ENCODE peak calls at places on chromosomes 3 and 15, in ten cellular contexts. One of them, this sample, is unnamed.

GRCh38 chr3:132253262-132253878 is 63.8 kb upstream of the ACP3 start:
- DNase-seq in heart right ventricle: no peak
- DNase-seq in foreskin keratinocyte: no peak
- DNase-seq in endothelial cell: peak
- DNase-seq in left lung: no peak
- DNase-seq in MM.1S: peak
- DNase-seq in HFF-Myc: peak
- DNase-seq in astrocyte of the spinal cord: peak
- DNase-seq in brain microvascular endothelial cell: peak
- DNase-seq in WTC11: no peak
- DNase-seq in this sample: peak

GRCh38 chr15:98383571-98383970 is 264.8 kb upstream of the IGF1R start:
- DNase-seq in MM.1S: no peak
- DNase-seq in left lung: no peak
- DNase-seq in brain microvascular endothelial cell: no peak
- DNase-seq in heart right ventricle: no peak
- DNase-seq in foreskin keratinocyte: no peak
- DNase-seq in astrocyte of the spinal cord: no peak
- DNase-seq in endothelial cell: no peak
- DNase-seq in HFF-Myc: no peak
- DNase-seq in WTC11: no peak
- DNase-seq in this sample: no peak

GRCh38 chr15:51051776-51052175 is 42.9 kb downstream of the TNFAIP8L3 start:
- DNase-seq in WTC11: no peak
- DNase-seq in endothelial cell: no peak
- DNase-seq in left lung: no peak
- DNase-seq in brain microvascular endothelial cell: no peak
- DNase-seq in astrocyte of the spinal cord: peak
- DNase-seq in MM.1S: no peak
- DNase-seq in HFF-Myc: no peak
- DNase-seq in heart right ventricle: peak
- DNase-seq in foreskin keratinocyte: no peak
- DNase-seq in this sample: no peak

GRCh38 chr15:90681480-90681879 is 35.7 kb upstream of the BLM start:
- DNase-seq in brain microvascular endothelial cell: peak
- DNase-seq in astrocyte of the spinal cord: peak
- DNase-seq in left lung: no peak
- DNase-seq in MM.1S: no peak
- DNase-seq in HFF-Myc: no peak
- DNase-seq in endothelial cell: no peak
- DNase-seq in WTC11: no peak
- DNase-seq in foreskin keratinocyte: no peak
- DNase-seq in heart right ventricle: no peak
- DNase-seq in this sample: no peak

GRCh38 chr3:151248772-151249366 is 29.5 kb downstream of the P2RY14 start:
- DNase-seq in left lung: no peak
- DNase-seq in endothelial cell: no peak
- DNase-seq in MM.1S: no peak
- DNase-seq in brain microvascular endothelial cell: no peak
- DNase-seq in astrocyte of the spinal cord: no peak
- DNase-seq in WTC11: no peak
- DNase-seq in HFF-Myc: no peak
- DNase-seq in heart right ventricle: no peak
- DNase-seq in foreskin keratinocyte: no peak
- DNase-seq in this sample: no peak

GRCh38 chr15:66131200-66131599 is 122.3 kb downstream of the MEGF11 start:
- DNase-seq in brain microvascular endothelial cell: no peak
- DNase-seq in WTC11: no peak
- DNase-seq in MM.1S: no peak
- DNase-seq in astrocyte of the spinal cord: no peak
- DNase-seq in HFF-Myc: no peak
- DNase-seq in endothelial cell: no peak
- DNase-seq in heart right ventricle: no peak
- DNase-seq in left lung: no peak
- DNase-seq in foreskin keratinocyte: no peak
- DNase-seq in this sample: no peak

GRCh38 chr3:191141728-191142127 is 57.3 kb upstream of the OSTN start:
- DNase-seq in astrocyte of the spinal cord: peak
- DNase-seq in heart right ventricle: no peak
- DNase-seq in foreskin keratinocyte: peak
- DNase-seq in HFF-Myc: peak
- DNase-seq in left lung: no peak
- DNase-seq in MM.1S: no peak
- DNase-seq in WTC11: no peak
- DNase-seq in brain microvascular endothelial cell: peak
- DNase-seq in endothelial cell: no peak
- DNase-seq in this sample: no peak

GRCh38 chr3:114408763-114409162 is 114.9 kb downstream of the TIGIT start:
- DNase-seq in brain microvascular endothelial cell: no peak
- DNase-seq in endothelial cell: no peak
- DNase-seq in left lung: no peak
- DNase-seq in MM.1S: no peak
- DNase-seq in astrocyte of the spinal cord: peak
- DNase-seq in HFF-Myc: no peak
- DNase-seq in heart right ventricle: no peak
- DNase-seq in foreskin keratinocyte: no peak
- DNase-seq in WTC11: peak
- DNase-seq in this sample: peak

GRCh38 chr3:49872801-49873281 is 3.1 kb upstream of the CAMKV start:
- DNase-seq in HFF-Myc: no peak
- DNase-seq in heart right ventricle: no peak
- DNase-seq in brain microvascular endothelial cell: no peak
- DNase-seq in astrocyte of the spinal cord: no peak
- DNase-seq in WTC11: no peak
- DNase-seq in endothelial cell: no peak
- DNase-seq in MM.1S: no peak
- DNase-seq in foreskin keratinocyte: no peak
- DNase-seq in left lung: no peak
- DNase-seq in this sample: no peak

GRCh38 chr3:169133178-169134161 is 530.0 kb downstream of the MECOM start:
- DNase-seq in WTC11: no peak
- DNase-seq in HFF-Myc: no peak
- DNase-seq in foreskin keratinocyte: no peak
- DNase-seq in heart right ventricle: no peak
- DNase-seq in astrocyte of the spinal cord: peak
- DNase-seq in MM.1S: peak
- DNase-seq in left lung: no peak
- DNase-seq in endothelial cell: no peak
- DNase-seq in brain microvascular endothelial cell: no peak
- DNase-seq in this sample: no peak
- TF ChIP-seq CTCF in WTC11: no peak
- TF ChIP-seq CTCF in HFF-Myc: no peak
- TF ChIP-seq CTCF in foreskin keratinocyte: peak
- TF ChIP-seq CTCF in heart right ventricle: peak
- TF ChIP-seq CTCF in astrocyte of the spinal cord: peak
- TF ChIP-seq CTCF in MM.1S: peak
- TF ChIP-seq CTCF in left lung: peak
- TF ChIP-seq CTCF in endothelial cell: peak
- TF ChIP-seq CTCF in brain microvascular endothelial cell: peak
- TF ChIP-seq CTCF in this sample: peak

GRCh38 chr15:69578792-69579587 is 126.4 kb downstream of the RPLP1 start:
- DNase-seq in brain microvascular endothelial cell: no peak
- DNase-seq in WTC11: no peak
- DNase-seq in astrocyte of the spinal cord: no peak
- DNase-seq in endothelial cell: no peak
- DNase-seq in foreskin keratinocyte: no peak
- DNase-seq in MM.1S: no peak
- DNase-seq in left lung: peak
- DNase-seq in heart right ventricle: no peak
- DNase-seq in HFF-Myc: no peak
- DNase-seq in this sample: no peak
- TF ChIP-seq CTCF in brain microvascular endothelial cell: no peak
- TF ChIP-seq CTCF in WTC11: no peak
- TF ChIP-seq CTCF in astrocyte of the spinal cord: no peak
- TF ChIP-seq CTCF in endothelial cell: no peak
- TF ChIP-seq CTCF in foreskin keratinocyte: no peak
- TF ChIP-seq CTCF in MM.1S: no peak
- TF ChIP-seq CTCF in left lung: no peak
- TF ChIP-seq CTCF in heart right ventricle: no peak
- TF ChIP-seq CTCF in HFF-Myc: no peak
- TF ChIP-seq CTCF in this sample: no peak

DNA sequence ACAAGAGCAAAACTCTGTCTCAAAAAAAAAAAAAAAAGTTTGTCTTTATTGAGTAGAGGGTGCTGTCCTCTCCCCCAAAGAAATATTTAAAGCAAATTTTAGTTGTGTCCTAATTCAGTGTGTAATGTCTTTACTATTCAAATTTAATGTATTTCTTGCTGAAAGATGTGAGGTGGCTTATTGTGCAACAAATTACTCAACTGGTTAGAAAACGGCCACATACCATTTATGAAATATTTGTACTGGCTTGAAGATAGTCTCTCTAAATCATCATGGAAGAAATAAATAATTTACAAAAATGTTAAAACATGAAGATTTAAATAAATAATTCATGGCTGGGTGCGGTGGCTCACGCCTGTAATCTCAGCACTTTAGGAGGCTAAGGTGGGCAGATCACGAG is 63.0 kb downstream of the SLTM start:
- DNase-seq in foreskin keratinocyte: no peak
- DNase-seq in brain microvascular endothelial cell: no peak
- DNase-seq in HFF-Myc: no peak
- DNase-seq in heart right ventricle: no peak
- DNase-seq in MM.1S: no peak
- DNase-seq in endothelial cell: no peak
- DNase-seq in astrocyte of the spinal cord: no peak
- DNase-seq in WTC11: no peak
- DNase-seq in left lung: no peak
- DNase-seq in this sample: no peak
- TF ChIP-seq CTCF in foreskin keratinocyte: no peak
- TF ChIP-seq CTCF in brain microvascular endothelial cell: no peak
- TF ChIP-seq CTCF in HFF-Myc: no peak
- TF ChIP-seq CTCF in heart right ventricle: no peak
- TF ChIP-seq CTCF in MM.1S: no peak
- TF ChIP-seq CTCF in endothelial cell: no peak
- TF ChIP-seq CTCF in astrocyte of the spinal cord: no peak
- TF ChIP-seq CTCF in WTC11: no peak
- TF ChIP-seq CTCF in left lung: no peak
- TF ChIP-seq CTCF in this sample: no peak

GRCh38 chr3:194351952-194352536 is 916 bp upstream of the CPN2 start:
- DNase-seq in left lung: no peak
- DNase-seq in HFF-Myc: no peak
- DNase-seq in brain microvascular endothelial cell: no peak
- DNase-seq in foreskin keratinocyte: no peak
- DNase-seq in endothelial cell: no peak
- DNase-seq in heart right ventricle: no peak
- DNase-seq in WTC11: no peak
- DNase-seq in astrocyte of the spinal cord: no peak
- DNase-seq in MM.1S: no peak
- DNase-seq in this sample: no peak
- TF ChIP-seq CTCF in left lung: no peak
- TF ChIP-seq CTCF in HFF-Myc: no peak
- TF ChIP-seq CTCF in brain microvascular endothelial cell: no peak
- TF ChIP-seq CTCF in foreskin keratinocyte: no peak
- TF ChIP-seq CTCF in endothelial cell: no peak
- TF ChIP-seq CTCF in heart right ventricle: no peak
- TF ChIP-seq CTCF in WTC11: no peak
- TF ChIP-seq CTCF in astrocyte of the spinal cord: no peak
- TF ChIP-seq CTCF in MM.1S: no peak
- TF ChIP-seq CTCF in this sample: no peak

DNA sequence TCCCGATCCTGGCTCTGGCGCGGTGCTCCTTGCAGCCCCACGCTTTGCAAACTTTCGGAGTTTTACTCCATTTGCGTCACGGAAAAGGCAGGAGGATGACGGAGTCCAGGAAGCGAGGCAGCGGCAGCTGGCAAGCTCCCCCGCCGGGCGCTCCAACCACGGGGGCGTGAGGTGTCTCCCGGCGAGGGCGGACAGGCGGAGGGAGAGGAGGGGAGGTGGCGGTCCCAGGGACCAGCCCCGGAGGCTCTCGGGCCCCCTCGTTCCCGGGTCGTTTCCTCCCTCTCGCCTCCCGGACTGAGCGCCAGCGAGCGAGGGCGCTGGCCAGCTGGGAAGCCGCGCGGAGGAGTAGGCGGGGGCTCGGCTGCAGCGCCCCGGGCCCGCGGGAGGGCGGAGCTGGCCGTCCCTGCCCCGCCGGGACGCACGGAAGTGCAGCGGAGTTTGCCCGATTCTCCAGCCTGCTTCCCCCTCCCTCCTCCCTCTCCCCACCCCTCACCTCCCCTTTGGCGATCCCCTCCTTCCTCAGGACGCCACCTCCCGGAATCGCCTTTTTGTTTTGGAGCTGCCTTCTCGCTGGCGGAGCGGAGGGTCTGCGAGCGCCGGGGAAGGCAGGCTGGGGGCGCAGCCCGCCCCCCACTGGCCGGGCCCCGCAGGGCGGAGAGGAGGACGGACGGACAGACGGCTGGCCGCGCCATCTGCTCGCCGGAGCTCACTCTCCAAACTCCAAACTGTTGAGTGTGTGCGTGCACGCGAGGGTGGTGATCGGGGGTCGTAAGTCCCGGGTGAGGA is at the start of gene SNX33:
- DNase-seq in brain microvascular endothelial cell: peak
- DNase-seq in HFF-Myc: no peak
- DNase-seq in MM.1S: peak
- DNase-seq in left lung: peak
- DNase-seq in foreskin keratinocyte: no peak
- DNase-seq in endothelial cell: peak
- DNase-seq in astrocyte of the spinal cord: peak
- DNase-seq in WTC11: peak
- DNase-seq in heart right ventricle: peak
- DNase-seq in this sample: peak
- TF ChIP-seq CTCF in brain microvascular endothelial cell: peak
- TF ChIP-seq CTCF in HFF-Myc: peak
- TF ChIP-seq CTCF in MM.1S: peak
- TF ChIP-seq CTCF in left lung: no peak
- TF ChIP-seq CTCF in foreskin keratinocyte: peak
- TF ChIP-seq CTCF in endothelial cell: peak
- TF ChIP-seq CTCF in astrocyte of the spinal cord: peak
- TF ChIP-seq CTCF in WTC11: no peak
- TF ChIP-seq CTCF in heart right ventricle: peak
- TF ChIP-seq CTCF in this sample: peak

GRCh38 chr15:32656091-32656860 is 14.8 kb downstream of the SCG5 start:
- DNase-seq in HFF-Myc: no peak
- DNase-seq in foreskin keratinocyte: no peak
- DNase-seq in heart right ventricle: no peak
- DNase-seq in MM.1S: no peak
- DNase-seq in brain microvascular endothelial cell: no peak
- DNase-seq in astrocyte of the spinal cord: peak
- DNase-seq in left lung: no peak
- DNase-seq in endothelial cell: no peak
- DNase-seq in WTC11: no peak
- DNase-seq in this sample: no peak

GRCh38 chr15:32657941-32658340 is 16.4 kb downstream of the SCG5 start:
- DNase-seq in WTC11: no peak
- DNase-seq in astrocyte of the spinal cord: no peak
- DNase-seq in left lung: no peak
- DNase-seq in heart right ventricle: no peak
- DNase-seq in brain microvascular endothelial cell: no peak
- DNase-seq in foreskin keratinocyte: no peak
- DNase-seq in MM.1S: no peak
- DNase-seq in endothelial cell: no peak
- DNase-seq in HFF-Myc: no peak
- DNase-seq in this sample: no peak

GRCh38 chr15:32657198-32657886 is 15.8 kb downstream of the SCG5 start:
- DNase-seq in left lung: no peak
- DNase-seq in HFF-Myc: no peak
- DNase-seq in heart right ventricle: no peak
- DNase-seq in astrocyte of the spinal cord: peak
- DNase-seq in endothelial cell: no peak
- DNase-seq in brain microvascular endothelial cell: peak
- DNase-seq in MM.1S: peak
- DNase-seq in foreskin keratinocyte: peak
- DNase-seq in WTC11: no peak
- DNase-seq in this sample: no peak

GRCh38 chr15:32663671-32664070 is 22.2 kb downstream of the SCG5 start:
- DNase-seq in foreskin keratinocyte: no peak
- DNase-seq in left lung: no peak
- DNase-seq in heart right ventricle: no peak
- DNase-seq in HFF-Myc: no peak
- DNase-seq in astrocyte of the spinal cord: no peak
- DNase-seq in WTC11: no peak
- DNase-seq in brain microvascular endothelial cell: no peak
- DNase-seq in MM.1S: no peak
- DNase-seq in endothelial cell: no peak
- DNase-seq in this sample: no peak

GRCh38 chr15:32659340-32659831 is 17.9 kb downstream of the SCG5 start:
- DNase-seq in astrocyte of the spinal cord: peak
- DNase-seq in heart right ventricle: no peak
- DNase-seq in HFF-Myc: no peak
- DNase-seq in brain microvascular endothelial cell: peak
- DNase-seq in left lung: no peak
- DNase-seq in foreskin keratinocyte: peak
- DNase-seq in endothelial cell: no peak
- DNase-seq in WTC11: no peak
- DNase-seq in MM.1S: no peak
- DNase-seq in this sample: peak
- TF ChIP-seq CTCF in astrocyte of the spinal cord: peak
- TF ChIP-seq CTCF in heart right ventricle: no peak
- TF ChIP-seq CTCF in HFF-Myc: no peak
- TF ChIP-seq CTCF in brain microvascular endothelial cell: peak
- TF ChIP-seq CTCF in left lung: no peak
- TF ChIP-seq CTCF in foreskin keratinocyte: no peak
- TF ChIP-seq CTCF in endothelial cell: no peak
- TF ChIP-seq CTCF in WTC11: no peak
- TF ChIP-seq CTCF in MM.1S: no peak
- TF ChIP-seq CTCF in this sample: no peak

This sample was measured in nephron progenitor cell.